ENCODE peak calls at places on chromosomes 4 and X, in four cellular contexts. H is heart left ventricle, Z is testis, U is PC-3. N is an unnamed sample.

GRCh38 chr4:138242076-138242829 is at the start of gene SLC7A11:
- DNase-seq in H (no peak), U (peak), Z (peak), N (no peak)

GRCh38 chr4:67087897-67088296 is 457.4 kb downstream of the CENPC start:
- DNase-seq in U (peak), H (no peak), Z (peak), N (no peak)

GRCh38 chr4:20422398-20422797 is 170.7 kb downstream of the SLIT2 start:
- DNase-seq in H (no peak), Z (peak), U (peak), N (no peak)

GRCh38 chr4:54709281-54709854 is 51.6 kb downstream of the KIT start:
- DNase-seq in Z (no peak), H (no peak), U (no peak), N (no peak)

GRCh38 chr4:72909461-72909860 is 160.1 kb downstream of the COX18 start:
- DNase-seq in U (peak), H (no peak), Z (peak), N (no peak)

GRCh38 chr4:46993075-46994006 is at the start of gene GABRA4:
- DNase-seq in H (peak), Z (no peak), U (no peak), N (no peak)

GRCh38 chr4:65018313-65018712 is 609.1 kb upstream of the TECRL start:
- DNase-seq in Z (no peak), H (no peak), U (no peak), N (no peak)

GRCh38 chrX:39258331-39258730 is 457.1 kb downstream of the MID1IP1 start:
- DNase-seq in Z (no peak), H (no peak), U (no peak), N (peak)

GRCh38 chr4:30837131-30837539 is 117.0 kb downstream of the PCDH7 start:
- DNase-seq in U (no peak), H (no peak), Z (no peak), N (no peak)

GRCh38 chrX:68114573-68115199 is 318.6 kb downstream of the OPHN1 start:
- DNase-seq in H (no peak), U (peak), Z (no peak), N (no peak)

GRCh38 chrX:119672252-119672825 is 20.6 kb downstream of the SEPTIN6 start:
- DNase-seq in H (no peak), Z (no peak), U (peak), N (no peak)

GRCh38 chr4:133186210-133186609 is 37.1 kb downstream of the PCDH10 start:
- DNase-seq in Z (no peak), U (peak), H (no peak), N (no peak)

GRCh38 chrX:1443496-1444075 is 9.1 kb downstream of the ASMTL start:
- DNase-seq in U (no peak), Z (no peak), H (peak), N (no peak)

GRCh38 chrX:153633607-153634180 is 13.3 kb upstream of the DUSP9 start:
- DNase-seq in Z (no peak), H (no peak), U (no peak), N (no peak)

GRCh38 chr4:82050806-82051205 is 323.0 kb downstream of the HNRNPD start:
- DNase-seq in U (no peak), H (no peak), Z (no peak), N (no peak)

GRCh38 chrX:37420179-37420578 is 71.0 kb downstream of the PRRG1 start:
- DNase-seq in H (no peak), Z (no peak), U (peak), N (no peak)

GRCh38 chr4:170122252-170122651 is 32.5 kb upstream of the AADAT start:
- DNase-seq in U (peak), H (no peak), Z (no peak), N (no peak)

GRCh38 chrX:2935364-2935748 is 6.2 kb upstream of the ARSD start:
- DNase-seq in U (no peak), H (no peak), Z (no peak), N (no peak)

GRCh38 chr4:148284526-148285193 is 157.6 kb downstream of the NR3C2 start:
- DNase-seq in Z (peak), U (peak), H (no peak), N (no peak)

GRCh38 chr4:168717852-168718251 is 221.0 kb downstream of the PALLD start:
- DNase-seq in Z (no peak), H (no peak), U (no peak), N (peak)

GRCh38 chr4:10108818-10109783 is 7.5 kb downstream of the WDR1 start:
- DNase-seq in U (peak), H (no peak), Z (no peak), N (peak)

GRCh38 chr4:132513491-132513890 is 635.6 kb upstream of the PCDH10 start:
- DNase-seq in Z (no peak), U (no peak), H (no peak), N (no peak)

GRCh38 chrX:133468081-133468480 is 52.8 kb upstream of the GPC4 start:
- DNase-seq in H (no peak), Z (no peak), U (no peak), N (no peak)

GRCh38 chrX:110678591-110678990 is 117.0 kb downstream of the CHRDL1 start:
- DNase-seq in H (no peak), Z (no peak), U (no peak), N (no peak)

GRCh38 chr4:85423414-85423813 is 51.5 kb upstream of the ARHGAP24 start:
- DNase-seq in Z (no peak), U (peak), H (no peak), N (no peak)

GRCh38 chr4:164876680-164877324 is at the start of gene APELA:
- DNase-seq in H (no peak), Z (no peak), U (peak), N (no peak)

GRCh38 chrX:13891367-13892146 is 74.7 kb upstream of the GPM6B start:
- DNase-seq in H (no peak), Z (peak), U (no peak), N (no peak)

GRCh38 chr4:141724646-141725045 is 88.3 kb downstream of the IL15 start:
- DNase-seq in U (peak), Z (no peak), H (no peak), N (no peak)

GRCh38 chrX:68584221-68584620 is 63.2 kb upstream of the STARD8 start:
- DNase-seq in U (peak), H (no peak), Z (no peak), N (no peak)

GRCh38 chr4:53196195-53196641 is 169.6 kb downstream of the SCFD2 start:
- DNase-seq in U (no peak), Z (no peak), H (no peak), N (no peak)

GRCh38 chr4:113290666-113291065 is 241.2 kb downstream of the ANK2 start:
- DNase-seq in U (no peak), Z (no peak), H (no peak), N (no peak)

GRCh38 chr4:113292371-113293042 is 243.1 kb downstream of the ANK2 start:
- DNase-seq in U (no peak), H (peak), Z (peak), N (no peak)

GRCh38 chr4:113294910-113295309 is 245.5 kb downstream of the ANK2 start:
- DNase-seq in U (no peak), Z (no peak), H (no peak), N (no peak)

GRCh38 chr4:113293043-113293560 is 243.6 kb downstream of the ANK2 start:
- DNase-seq in U (no peak), H (no peak), Z (no peak), N (no peak)

GRCh38 chr4:113293673-113294072 is 244.2 kb downstream of the ANK2 start:
- DNase-seq in H (no peak), Z (no peak), U (no peak), N (no peak)
- TF ChIP-seq CTCF in H (peak), Z (no peak), U (no peak), N (no peak)

DNA sequence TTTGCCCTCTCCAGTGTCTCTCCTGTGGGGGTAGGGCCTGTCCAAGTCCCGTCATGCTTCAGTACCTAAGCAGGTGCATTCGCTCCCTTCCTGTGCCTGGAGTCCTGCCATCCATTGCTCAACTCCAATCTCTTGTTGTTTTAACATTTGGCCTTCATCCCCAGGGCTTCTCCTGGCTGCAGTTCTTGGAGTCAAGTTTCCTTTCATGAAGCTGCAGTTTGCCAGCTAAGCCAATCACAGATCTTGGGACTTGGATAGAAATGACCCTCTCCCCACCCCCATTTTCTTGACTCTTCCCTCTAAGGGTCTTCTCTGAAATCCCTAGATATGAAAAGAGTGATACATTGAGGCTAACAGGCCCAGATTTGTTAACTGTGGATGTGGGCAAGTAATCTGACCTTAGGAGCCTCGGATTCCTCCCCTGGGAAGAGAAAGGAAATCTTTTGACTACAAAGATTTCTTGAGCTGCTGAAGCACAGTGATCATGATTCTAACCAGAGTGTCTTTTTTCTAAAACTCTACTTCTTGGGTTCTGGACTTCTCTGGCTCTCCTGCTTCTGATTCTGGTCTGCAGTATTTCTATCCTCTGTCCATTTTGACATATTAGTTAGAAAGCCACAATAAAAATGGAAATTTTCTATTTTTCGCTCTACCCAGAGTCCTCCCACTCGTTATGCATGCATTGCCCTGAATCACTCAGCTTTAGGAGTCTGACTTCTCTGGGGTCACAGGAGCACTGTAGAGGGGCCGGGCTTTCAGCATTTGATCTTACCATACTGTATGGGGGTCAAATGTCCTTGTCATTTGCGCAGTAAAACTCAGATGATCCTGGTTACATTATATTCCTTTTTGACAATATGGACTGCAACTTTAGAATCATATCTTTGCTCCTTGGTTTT is 61.0 kb downstream of the CHRNA9 start:
- DNase-seq in H (no peak), U (peak), Z (peak), N (peak)
- H3K27ac ChIP-seq in H (no peak), U (peak), Z (no peak), N (peak)

GRCh38 chrX:120769576-120770341 is 105.9 kb downstream of the CT47B1 start:
- DNase-seq in H (no peak), U (peak), Z (no peak), N (no peak)
- TF ChIP-seq CTCF in H (peak), U (peak), Z (no peak), N (no peak)

GRCh38 chr4:2757426-2757825 is 1.3 kb upstream of the TNIP2 start:
- DNase-seq in U (no peak), Z (no peak), H (no peak), N (no peak)

GRCh38 chr4:2765832-2766526 is 9.8 kb upstream of the TNIP2 start:
- DNase-seq in Z (no peak), H (no peak), U (no peak), N (no peak)

GRCh38 chr4:2763511-2763967 is 7.4 kb upstream of the TNIP2 start:
- DNase-seq in Z (no peak), H (no peak), U (no peak), N (no peak)

GRCh38 chr4:2761035-2761923 is 5.1 kb upstream of the TNIP2 start:
- DNase-seq in Z (no peak), U (peak), H (no peak), N (no peak)

DNA sequence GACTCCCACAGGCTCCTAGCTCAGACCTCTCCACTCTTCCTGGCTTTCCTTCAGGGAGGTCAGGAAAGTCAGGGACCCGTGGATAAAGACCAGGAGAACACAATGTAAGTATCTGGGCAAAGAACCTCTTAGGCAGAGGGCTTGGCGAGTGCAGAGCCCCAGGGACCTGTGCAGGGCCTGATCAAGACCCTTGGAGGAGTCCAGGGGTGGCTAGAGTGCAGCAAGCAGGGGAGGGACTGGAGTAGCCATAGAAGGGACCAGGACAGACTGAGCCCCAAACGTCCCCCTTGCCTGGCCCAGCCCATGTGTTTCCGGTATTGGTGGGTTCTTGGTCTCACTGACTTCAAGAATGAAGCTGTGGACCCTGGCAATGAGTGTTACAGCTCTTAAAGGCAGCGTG is 5.9 kb upstream of the TNIP2 start:
- DNase-seq in Z (no peak), H (no peak), U (no peak), N (no peak)
- H3K27ac ChIP-seq in Z (no peak), H (no peak), U (no peak), N (no peak)

DNA sequence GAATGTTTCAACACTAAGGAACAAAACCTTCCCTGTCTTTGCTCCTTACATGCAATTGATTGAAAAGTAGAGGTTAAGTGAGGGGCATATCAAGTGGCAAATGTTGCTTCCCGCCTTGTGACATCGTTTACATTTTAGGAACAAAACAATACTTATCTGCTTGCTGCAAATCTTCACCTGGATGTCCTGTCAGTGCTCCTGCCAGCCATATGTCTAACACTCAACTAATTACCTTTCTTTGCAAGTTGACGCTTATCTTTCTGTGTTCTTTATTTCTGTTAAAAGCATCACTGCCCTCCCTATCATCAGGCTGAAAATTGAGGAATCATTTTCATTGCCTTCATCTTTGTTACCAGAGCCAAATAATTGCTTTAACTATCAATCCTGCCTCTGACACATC is 298.9 kb upstream of the ATOH1 start:
- DNase-seq in U (no peak), Z (no peak), H (no peak), N (no peak)
- TF ChIP-seq CTCF in U (no peak), Z (no peak), H (no peak), N (no peak)

DNA sequence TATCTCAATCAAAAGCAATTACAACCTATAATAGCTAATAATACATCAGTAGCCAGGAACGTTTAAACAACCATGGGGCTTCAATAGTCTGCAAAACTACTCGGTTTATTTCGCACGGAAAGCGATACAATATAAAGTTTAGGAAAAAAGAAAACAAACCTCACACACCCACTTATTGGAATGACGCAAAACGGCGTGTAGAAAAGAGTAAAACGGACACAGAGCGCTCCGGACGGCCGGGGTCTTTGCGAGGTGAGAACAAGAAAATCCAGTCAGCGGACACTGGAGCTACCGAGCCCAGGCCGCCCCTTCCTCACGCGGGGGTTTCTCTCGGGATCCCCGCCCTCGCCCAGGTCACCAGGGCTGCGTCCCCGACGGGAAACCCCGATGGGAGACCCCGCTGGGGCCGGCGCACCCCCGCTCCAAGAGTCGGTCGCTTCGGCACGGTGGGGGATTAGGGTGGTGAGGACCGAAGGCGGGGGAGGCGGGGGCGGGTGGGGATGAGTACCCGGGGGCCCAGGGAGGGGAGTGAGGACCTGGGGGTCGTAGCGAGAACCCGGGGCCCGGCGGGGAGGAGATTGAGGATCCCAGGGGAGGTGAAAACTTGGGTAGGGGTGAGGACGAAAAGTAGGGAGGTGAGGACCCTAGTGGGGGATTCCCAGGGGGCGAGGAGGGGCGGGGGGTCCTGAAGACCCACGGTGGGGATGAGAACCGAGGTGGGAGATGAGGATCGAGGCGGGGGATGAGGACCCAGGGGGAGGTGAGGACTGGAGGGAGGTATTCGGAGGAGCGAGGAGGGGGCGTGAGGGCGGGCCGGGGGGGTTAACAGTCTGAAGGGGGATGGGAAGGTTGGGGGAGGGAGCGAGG is 737 bp downstream of the NELFA start:
- DNase-seq in H (no peak), U (no peak), Z (peak), N (no peak)
- H3K27ac ChIP-seq in H (peak), U (no peak), Z (peak), N (peak)

GRCh38 chrX:140912606-140913005 is 89.8 kb upstream of the SPANXB1 start:
- DNase-seq in Z (no peak), H (no peak), U (peak), N (no peak)

GRCh38 chrX:140918398-140919043 is 83.9 kb upstream of the SPANXB1 start:
- DNase-seq in H (no peak), U (peak), Z (peak), N (no peak)

GRCh38 chrX:140917354-140918115 is 84.9 kb upstream of the SPANXB1 start:
- DNase-seq in H (no peak), U (no peak), Z (no peak), N (no peak)

GRCh38 chrX:140913802-140914501 is 88.4 kb upstream of the SPANXB1 start:
- DNase-seq in H (no peak), Z (no peak), U (no peak), N (no peak)

GRCh38 chrX:140916891-140917290 is 85.5 kb upstream of the SPANXB1 start:
- DNase-seq in Z (no peak), U (no peak), H (no peak), N (no peak)
- TF ChIP-seq CTCF in Z (no peak), U (no peak), H (no peak), N (no peak)